ENCODE peak calls at places on chromosomes 5 and 9, in four cellular contexts. K is midbrain, O is ureter, Z is PC-9. R is an unnamed sample.

GRCh38 chr9:135126480-135127187 is 39.2 kb downstream of the OLFM1 start:
- DNase-seq in K (no peak), O (no peak), Z (no peak), R (no peak)

GRCh38 chr5:139190125-139190524 is 8.0 kb downstream of the SIL1 start:
- DNase-seq in K (no peak), O (no peak), Z (no peak), R (no peak)

GRCh38 chr9:113585555-113585954 is 122.0 kb downstream of the RGS3 start:
- DNase-seq in K (no peak), O (no peak), Z (no peak), R (no peak)

GRCh38 chr5:38118080-38118479 is 140.3 kb upstream of the EGFLAM start:
- DNase-seq in K (no peak), O (no peak), Z (no peak), R (no peak)

GRCh38 chr5:6253281-6253680 is 125.1 kb downstream of the MED10 start:
- DNase-seq in K (no peak), O (no peak), Z (no peak), R (no peak)

GRCh38 chr9:116546711-116547581 is 140.2 kb upstream of the TRIM32 start:
- DNase-seq in K (no peak), O (no peak), Z (no peak), R (peak)

GRCh38 chr5:41921874-41922273 is 3.2 kb upstream of the FBXO4 start:
- DNase-seq in K (no peak), O (no peak), Z (peak), R (no peak)

GRCh38 chr9:19934301-19934868 is 145.5 kb upstream of the SLC24A2 start:
- DNase-seq in K (no peak), O (no peak), Z (no peak), R (no peak)